ENCODE peak calls at places on chromosomes 3 and 15, in eight cellular contexts. One of them, this sample, is unnamed.

GRCh38 chr3:104460477-104461406 is 906.0 kb upstream of the ALCAM start:
- DNase-seq in uterus: no peak
- DNase-seq in heart left ventricle: no peak
- DNase-seq in IMR-90: peak; percentile 32
- DNase-seq in GM12891: no peak
- DNase-seq in A549: no peak
- DNase-seq in stomach: no peak
- DNase-seq in ovary: no peak
- DNase-seq in this sample: no peak

GRCh38 chr3:52006017-52006819 is 10.5 kb upstream of the RPL29 start:
- DNase-seq in ovary: no peak
- DNase-seq in GM12891: no peak
- DNase-seq in stomach: no peak
- DNase-seq in IMR-90: no peak
- DNase-seq in uterus: no peak
- DNase-seq in A549: no peak
- DNase-seq in heart left ventricle: no peak
- DNase-seq in this sample: no peak

GRCh38 chr3:160643994-160644393 is 33.0 kb upstream of the ARL14 start:
- DNase-seq in A549: no peak
- DNase-seq in GM12891: no peak
- DNase-seq in stomach: no peak
- DNase-seq in IMR-90: peak; percentile 17
- DNase-seq in heart left ventricle: no peak
- DNase-seq in uterus: no peak
- DNase-seq in ovary: no peak
- DNase-seq in this sample: no peak

GRCh38 chr3:172107403-172107802 is 68.0 kb downstream of the FNDC3B start:
- DNase-seq in ovary: no peak
- DNase-seq in IMR-90: no peak
- DNase-seq in A549: no peak
- DNase-seq in stomach: no peak
- DNase-seq in GM12891: peak; percentile 46
- DNase-seq in uterus: no peak
- DNase-seq in heart left ventricle: no peak
- DNase-seq in this sample: no peak

GRCh38 chr15:74228723-74229081 is 7.4 kb upstream of the CCDC33 start:
- DNase-seq in heart left ventricle: no peak
- DNase-seq in GM12891: no peak
- DNase-seq in ovary: no peak
- DNase-seq in IMR-90: peak; percentile 12
- DNase-seq in stomach: no peak
- DNase-seq in A549: no peak
- DNase-seq in uterus: no peak
- DNase-seq in this sample: no peak

GRCh38 chr3:29605845-29606244 is 325.0 kb downstream of the RBMS3 start:
- DNase-seq in A549: peak; percentile 72
- DNase-seq in ovary: no peak
- DNase-seq in uterus: no peak
- DNase-seq in IMR-90: peak; percentile 94
- DNase-seq in heart left ventricle: no peak
- DNase-seq in stomach: no peak
- DNase-seq in GM12891: no peak
- DNase-seq in this sample: no peak

GRCh38 chr15:41777421-41777973 is 3.2 kb downstream of the MAPKBP1 start:
- DNase-seq in heart left ventricle: no peak
- DNase-seq in uterus: no peak
- DNase-seq in stomach: no peak
- DNase-seq in ovary: no peak
- DNase-seq in GM12891: no peak
- DNase-seq in A549: no peak
- DNase-seq in IMR-90: peak; percentile 65
- DNase-seq in this sample: no peak

GRCh38 chr3:28678083-28678482 is 329.5 kb upstream of the AZI2 start:
- DNase-seq in A549: no peak
- DNase-seq in ovary: no peak
- DNase-seq in GM12891: no peak
- DNase-seq in uterus: no peak
- DNase-seq in IMR-90: no peak
- DNase-seq in stomach: no peak
- DNase-seq in heart left ventricle: no peak
- DNase-seq in this sample: no peak

GRCh38 chr3:187799942-187800637 is 54.8 kb upstream of the BCL6 start:
- DNase-seq in A549: no peak
- DNase-seq in GM12891: no peak
- DNase-seq in heart left ventricle: no peak
- DNase-seq in IMR-90: peak; percentile 24
- DNase-seq in ovary: no peak
- DNase-seq in uterus: no peak
- DNase-seq in stomach: no peak
- DNase-seq in this sample: no peak

GRCh38 chr3:182330647-182331046 is 462.7 kb upstream of the ATP11B start:
- DNase-seq in IMR-90: no peak
- DNase-seq in stomach: no peak
- DNase-seq in ovary: no peak
- DNase-seq in heart left ventricle: no peak
- DNase-seq in uterus: no peak
- DNase-seq in A549: no peak
- DNase-seq in GM12891: no peak
- DNase-seq in this sample: no peak

GRCh38 chr3:134312873-134313838 is 61.1 kb downstream of the AMOTL2 start:
- DNase-seq in uterus: peak; percentile 70
- DNase-seq in IMR-90: peak; percentile 76
- DNase-seq in heart left ventricle: peak; percentile 84
- DNase-seq in stomach: peak; percentile 81
- DNase-seq in ovary: peak; percentile 64
- DNase-seq in A549: peak; percentile 73
- DNase-seq in GM12891: no peak
- DNase-seq in this sample: peak; percentile 65
- TF ChIP-seq POLR2A in uterus: no peak
- TF ChIP-seq POLR2A in IMR-90: peak; percentile 69
- TF ChIP-seq POLR2A in heart left ventricle: peak; percentile 69
- TF ChIP-seq POLR2A in stomach: no peak
- TF ChIP-seq POLR2A in ovary: no peak
- TF ChIP-seq POLR2A in A549: peak; percentile 77
- TF ChIP-seq POLR2A in GM12891: no peak
- TF ChIP-seq POLR2A in this sample: peak; percentile 79

GRCh38 chr15:67070150-67070549 is 4.7 kb downstream of the SMAD3 start:
- DNase-seq in heart left ventricle: no peak
- DNase-seq in IMR-90: peak; percentile 45
- DNase-seq in GM12891: no peak
- DNase-seq in ovary: no peak
- DNase-seq in A549: no peak
- DNase-seq in uterus: no peak
- DNase-seq in stomach: no peak
- DNase-seq in this sample: no peak
- TF ChIP-seq POLR2A in heart left ventricle: no peak
- TF ChIP-seq POLR2A in IMR-90: no peak
- TF ChIP-seq POLR2A in GM12891: no peak
- TF ChIP-seq POLR2A in ovary: no peak
- TF ChIP-seq POLR2A in A549: no peak
- TF ChIP-seq POLR2A in uterus: no peak
- TF ChIP-seq POLR2A in stomach: no peak
- TF ChIP-seq POLR2A in this sample: no peak

GRCh38 chr3:24450142-24450932 is 44.3 kb downstream of the THRB start:
- DNase-seq in stomach: no peak
- DNase-seq in ovary: no peak
- DNase-seq in GM12891: no peak
- DNase-seq in A549: no peak
- DNase-seq in IMR-90: no peak
- DNase-seq in uterus: no peak
- DNase-seq in heart left ventricle: no peak
- DNase-seq in this sample: no peak
- TF ChIP-seq POLR2A in stomach: no peak
- TF ChIP-seq POLR2A in ovary: no peak
- TF ChIP-seq POLR2A in GM12891: no peak
- TF ChIP-seq POLR2A in A549: no peak
- TF ChIP-seq POLR2A in IMR-90: no peak
- TF ChIP-seq POLR2A in uterus: no peak
- TF ChIP-seq POLR2A in heart left ventricle: no peak
- TF ChIP-seq POLR2A in this sample: no peak

DNA sequence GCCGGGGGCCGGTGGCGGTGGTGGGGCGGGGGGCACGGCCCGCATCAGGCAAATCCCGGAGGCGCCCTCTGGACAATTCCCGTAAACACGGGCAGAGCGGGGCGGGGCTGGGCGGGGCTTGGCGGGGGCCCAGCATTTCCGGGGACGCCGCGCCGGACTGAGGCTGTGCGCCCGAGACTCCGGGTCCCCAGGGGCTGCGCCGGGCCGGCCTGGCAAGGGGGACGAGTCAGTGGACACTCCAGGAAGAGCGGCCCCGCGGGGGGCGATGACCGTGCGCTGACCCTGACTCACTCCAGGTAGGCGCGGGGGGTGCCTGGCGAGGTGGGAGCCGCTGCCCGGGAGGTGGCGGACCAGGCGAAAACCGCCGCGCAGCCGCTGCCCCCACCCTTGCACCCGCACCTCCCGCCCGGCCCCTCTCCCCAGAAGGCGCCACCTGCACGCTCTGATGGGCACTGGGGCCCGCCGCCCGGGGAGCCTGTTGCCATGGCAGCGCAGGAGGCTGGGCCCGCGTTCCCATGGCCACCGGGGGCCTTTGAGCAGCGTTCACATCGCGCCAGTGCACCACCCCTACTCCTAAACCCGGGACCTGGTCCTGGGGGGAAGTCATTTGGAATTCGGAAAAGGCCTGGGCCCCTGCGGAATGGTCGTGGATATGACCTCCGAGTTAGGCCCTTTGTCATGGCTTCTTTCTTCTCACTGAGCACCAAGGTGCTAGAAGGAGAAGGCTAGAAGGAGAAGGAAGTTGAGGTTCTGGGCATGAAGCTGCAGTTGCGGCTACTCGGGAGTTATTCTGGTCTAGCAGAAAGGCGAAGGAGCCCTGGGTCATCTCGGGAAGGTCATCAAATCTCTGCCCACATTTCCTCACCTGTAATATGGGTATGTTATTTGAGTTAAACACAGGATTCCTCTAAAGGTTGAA is 16.1 kb upstream of the SEMA4B start:
- DNase-seq in GM12891: peak; percentile 78
- DNase-seq in uterus: peak; percentile 61
- DNase-seq in ovary: peak; percentile 87
- DNase-seq in IMR-90: no peak
- DNase-seq in A549: peak; percentile 91
- DNase-seq in stomach: peak; percentile 74
- DNase-seq in heart left ventricle: peak; percentile 79
- DNase-seq in this sample: peak; percentile 57
- TF ChIP-seq POLR2A in GM12891: no peak
- TF ChIP-seq POLR2A in uterus: no peak
- TF ChIP-seq POLR2A in ovary: peak; percentile 38
- TF ChIP-seq POLR2A in IMR-90: no peak
- TF ChIP-seq POLR2A in A549: peak; percentile 8
- TF ChIP-seq POLR2A in stomach: peak; percentile 34
- TF ChIP-seq POLR2A in heart left ventricle: peak; percentile 73
- TF ChIP-seq POLR2A in this sample: peak; percentile 12

GRCh38 chr3:24830230-24831152 is 335.8 kb upstream of the THRB start:
- DNase-seq in stomach: peak; percentile 30
- DNase-seq in IMR-90: no peak
- DNase-seq in heart left ventricle: peak; percentile 33
- DNase-seq in uterus: no peak
- DNase-seq in A549: no peak
- DNase-seq in GM12891: no peak
- DNase-seq in ovary: no peak
- DNase-seq in this sample: no peak

GRCh38 chr3:24837601-24838000 is 343.0 kb upstream of the THRB start:
- DNase-seq in stomach: no peak
- DNase-seq in heart left ventricle: no peak
- DNase-seq in ovary: no peak
- DNase-seq in A549: no peak
- DNase-seq in GM12891: no peak
- DNase-seq in IMR-90: no peak
- DNase-seq in uterus: no peak
- DNase-seq in this sample: no peak

GRCh38 chr3:24832878-24833277 is 338.2 kb upstream of the THRB start:
- DNase-seq in GM12891: no peak
- DNase-seq in stomach: no peak
- DNase-seq in A549: peak; percentile 20
- DNase-seq in uterus: no peak
- DNase-seq in IMR-90: no peak
- DNase-seq in heart left ventricle: no peak
- DNase-seq in ovary: no peak
- DNase-seq in this sample: no peak

GRCh38 chr3:24838533-24838932 is 343.9 kb upstream of the THRB start:
- DNase-seq in ovary: no peak
- DNase-seq in heart left ventricle: no peak
- DNase-seq in A549: no peak
- DNase-seq in IMR-90: no peak
- DNase-seq in uterus: no peak
- DNase-seq in GM12891: no peak
- DNase-seq in stomach: no peak
- DNase-seq in this sample: no peak

GRCh38 chr3:24834442-24834841 is 339.8 kb upstream of the THRB start:
- DNase-seq in ovary: no peak
- DNase-seq in stomach: no peak
- DNase-seq in IMR-90: no peak
- DNase-seq in heart left ventricle: no peak
- DNase-seq in GM12891: no peak
- DNase-seq in uterus: no peak
- DNase-seq in A549: no peak
- DNase-seq in this sample: no peak
- TF ChIP-seq POLR2A in ovary: no peak
- TF ChIP-seq POLR2A in stomach: no peak
- TF ChIP-seq POLR2A in IMR-90: no peak
- TF ChIP-seq POLR2A in heart left ventricle: no peak
- TF ChIP-seq POLR2A in GM12891: no peak
- TF ChIP-seq POLR2A in uterus: no peak
- TF ChIP-seq POLR2A in A549: no peak
- TF ChIP-seq POLR2A in this sample: no peak

DNA sequence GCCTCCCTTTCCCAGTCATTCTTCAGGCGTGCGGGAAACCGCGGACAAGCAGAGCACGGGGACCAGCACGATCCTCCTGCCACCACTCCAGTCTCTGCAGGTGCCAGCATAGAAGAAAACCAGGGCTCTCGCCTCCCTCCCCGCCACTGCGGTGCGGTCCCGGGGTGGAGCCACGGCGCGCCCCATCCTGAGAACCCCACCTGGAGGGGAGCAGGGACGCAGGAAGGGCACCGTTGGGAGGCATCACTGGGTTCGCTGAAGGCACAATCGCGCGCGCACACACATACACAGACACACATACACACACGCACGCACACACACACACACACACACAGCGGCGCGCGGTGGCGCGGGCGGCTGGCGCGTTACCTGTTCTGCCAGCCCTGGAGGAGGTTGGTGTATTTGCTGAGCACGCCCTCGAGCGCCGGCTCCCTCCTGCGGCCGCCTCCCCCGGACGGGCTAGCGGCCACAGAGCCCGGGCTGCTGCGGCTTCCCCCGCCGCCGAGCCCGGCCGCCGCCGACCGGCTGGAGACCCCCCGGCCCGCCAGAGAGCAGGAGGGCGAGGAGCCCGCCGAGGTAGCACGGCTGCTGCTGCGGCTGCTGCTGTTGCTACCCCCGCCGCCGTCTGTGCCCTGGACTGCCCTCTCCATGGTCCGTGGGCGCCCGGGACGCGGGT is 394 bp downstream of the OSBPL10 start:
- DNase-seq in stomach: peak; percentile 85
- DNase-seq in ovary: peak; percentile 64
- DNase-seq in GM12891: peak; percentile 30
- DNase-seq in heart left ventricle: peak; percentile 32
- DNase-seq in uterus: peak; percentile 53
- DNase-seq in A549: peak; percentile 80
- DNase-seq in IMR-90: peak; percentile 54
- DNase-seq in this sample: peak; percentile 25
- TF ChIP-seq POLR2A in stomach: no peak
- TF ChIP-seq POLR2A in ovary: peak; percentile 27
- TF ChIP-seq POLR2A in GM12891: no peak
- TF ChIP-seq POLR2A in heart left ventricle: no peak
- TF ChIP-seq POLR2A in uterus: no peak
- TF ChIP-seq POLR2A in A549: no peak
- TF ChIP-seq POLR2A in IMR-90: no peak
- TF ChIP-seq POLR2A in this sample: no peak

This sample was measured in H54.